ENCODE peak calls at places on chromosomes 1 and 21, in six cellular contexts. One of them, this sample, is unnamed.

GRCh38 chr1:64623750-64624445 is 121.0 kb upstream of the RAVER2 start:
- DNase-seq in mammary epithelial cell: peak; percentile 94
- DNase-seq in tibial artery: no peak
- DNase-seq in A549: peak; percentile 8
- DNase-seq in psoas muscle: no peak
- DNase-seq in brain microvascular endothelial cell: peak; percentile 32
- DNase-seq in this sample: no peak

GRCh38 chr1:201535046-201535777 is 3.7 kb upstream of the NAV1 start:
- DNase-seq in mammary epithelial cell: peak; percentile 57
- DNase-seq in tibial artery: no peak
- DNase-seq in A549: peak; percentile 41
- DNase-seq in psoas muscle: no peak
- DNase-seq in brain microvascular endothelial cell: no peak
- DNase-seq in this sample: no peak

GRCh38 chr21:45992311-45993209 is 11.0 kb downstream of the COL6A1 start:
- DNase-seq in mammary epithelial cell: no peak
- DNase-seq in tibial artery: peak; percentile 71
- DNase-seq in A549: no peak
- DNase-seq in psoas muscle: peak; percentile 63
- DNase-seq in brain microvascular endothelial cell: no peak
- DNase-seq in this sample: no peak

GRCh38 chr1:163090321-163090945 is 21.3 kb downstream of the RGS4 start:
- DNase-seq in mammary epithelial cell: peak; percentile 57
- DNase-seq in tibial artery: no peak
- DNase-seq in A549: no peak
- DNase-seq in psoas muscle: no peak
- DNase-seq in brain microvascular endothelial cell: no peak
- DNase-seq in this sample: no peak

GRCh38 chr1:110728388-110728787 is 53.6 kb upstream of the KCNA3 start:
- DNase-seq in mammary epithelial cell: no peak
- DNase-seq in tibial artery: no peak
- DNase-seq in A549: no peak
- DNase-seq in psoas muscle: no peak
- DNase-seq in brain microvascular endothelial cell: no peak
- DNase-seq in this sample: no peak

GRCh38 chr21:15139881-15140280 is 75.1 kb upstream of the NRIP1 start:
- DNase-seq in mammary epithelial cell: no peak
- DNase-seq in tibial artery: no peak
- DNase-seq in A549: no peak
- DNase-seq in psoas muscle: no peak
- DNase-seq in brain microvascular endothelial cell: no peak
- DNase-seq in this sample: no peak

GRCh38 chr1:8427493-8427892 is 109.6 kb downstream of the SLC45A1 start:
- DNase-seq in mammary epithelial cell: no peak
- DNase-seq in tibial artery: no peak
- DNase-seq in A549: no peak
- DNase-seq in psoas muscle: no peak
- DNase-seq in brain microvascular endothelial cell: no peak
- DNase-seq in this sample: no peak

GRCh38 chr1:56703747-56704146 is 58.6 kb downstream of the PRKAA2 start:
- DNase-seq in mammary epithelial cell: no peak
- DNase-seq in tibial artery: no peak
- DNase-seq in A549: no peak
- DNase-seq in psoas muscle: no peak
- DNase-seq in brain microvascular endothelial cell: no peak
- DNase-seq in this sample: no peak

GRCh38 chr1:147496571-147496970 is 44.7 kb upstream of the BCL9 start:
- DNase-seq in mammary epithelial cell: no peak
- DNase-seq in tibial artery: no peak
- DNase-seq in A549: peak; percentile 25
- DNase-seq in psoas muscle: peak; percentile 56
- DNase-seq in brain microvascular endothelial cell: peak; percentile 45
- DNase-seq in this sample: no peak

GRCh38 chr1:225021037-225021436 is 91.6 kb downstream of the DNAH14 start:
- DNase-seq in mammary epithelial cell: no peak
- DNase-seq in tibial artery: no peak
- DNase-seq in A549: no peak
- DNase-seq in psoas muscle: no peak
- DNase-seq in brain microvascular endothelial cell: no peak
- DNase-seq in this sample: no peak

GRCh38 chr1:121519042-121519755 is 334.4 kb downstream of the SRGAP2C start:
- DNase-seq in mammary epithelial cell: peak; percentile 68
- DNase-seq in tibial artery: no peak
- DNase-seq in A549: peak; percentile 70
- DNase-seq in psoas muscle: peak; percentile 56
- DNase-seq in brain microvascular endothelial cell: no peak
- DNase-seq in this sample: peak; percentile 66
- H3K27ac ChIP-seq in mammary epithelial cell: no peak overlapping the region
- H3K27ac ChIP-seq in tibial artery: no peak overlapping the region
- H3K27ac ChIP-seq in A549: peak overlapping the region; percentile 86
- H3K27ac ChIP-seq in psoas muscle: no peak overlapping the region
- H3K27ac ChIP-seq in brain microvascular endothelial cell: no peak overlapping the region
- H3K27ac ChIP-seq in this sample: peak overlapping the region; percentile 55

GRCh38 chr1:227542153-227543120 is 20.9 kb upstream of the ZNF678 start:
- DNase-seq in mammary epithelial cell: peak; percentile 65
- DNase-seq in tibial artery: peak; percentile 87
- DNase-seq in A549: peak; percentile 86
- DNase-seq in psoas muscle: peak; percentile 95
- DNase-seq in brain microvascular endothelial cell: peak; percentile 39
- DNase-seq in this sample: peak; percentile 74

GRCh38 chr1:227540170-227541098 is 22.9 kb upstream of the ZNF678 start:
- DNase-seq in mammary epithelial cell: no peak
- DNase-seq in tibial artery: no peak
- DNase-seq in A549: no peak
- DNase-seq in psoas muscle: no peak
- DNase-seq in brain microvascular endothelial cell: no peak
- DNase-seq in this sample: no peak

GRCh38 chr1:227541129-227541528 is 22.2 kb upstream of the ZNF678 start:
- DNase-seq in mammary epithelial cell: no peak
- DNase-seq in tibial artery: no peak
- DNase-seq in A549: no peak
- DNase-seq in psoas muscle: no peak
- DNase-seq in brain microvascular endothelial cell: no peak
- DNase-seq in this sample: no peak

GRCh38 chr1:227543283-227544066 is 19.9 kb upstream of the ZNF678 start:
- DNase-seq in mammary epithelial cell: no peak
- DNase-seq in tibial artery: no peak
- DNase-seq in A549: no peak
- DNase-seq in psoas muscle: no peak
- DNase-seq in brain microvascular endothelial cell: no peak
- DNase-seq in this sample: no peak

DNA sequence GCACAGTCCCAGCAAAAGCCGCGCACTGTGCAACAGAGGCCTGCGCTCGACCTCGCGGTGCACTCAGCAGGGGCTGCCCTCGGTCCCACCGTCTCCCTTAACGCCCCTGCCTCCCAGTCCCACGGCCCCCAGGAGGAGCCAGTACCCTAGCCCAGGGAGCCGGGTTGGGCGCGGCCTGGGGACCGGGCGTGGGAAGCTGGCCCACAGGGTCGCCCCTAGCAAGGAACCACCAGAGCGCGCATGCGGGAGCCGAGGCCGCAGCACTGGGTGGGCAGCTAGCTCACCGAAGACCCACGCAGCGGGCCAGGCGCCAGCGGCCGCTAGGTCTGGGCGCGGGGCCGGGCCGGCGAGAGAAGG is 21.6 kb upstream of the ZNF678 start:
- DNase-seq in mammary epithelial cell: no peak
- DNase-seq in tibial artery: no peak
- DNase-seq in A549: no peak
- DNase-seq in psoas muscle: no peak
- DNase-seq in brain microvascular endothelial cell: no peak
- DNase-seq in this sample: no peak
- H3K27ac ChIP-seq in mammary epithelial cell: no peak overlapping the region
- H3K27ac ChIP-seq in tibial artery: peak overlapping the region; percentile 63
- H3K27ac ChIP-seq in A549: peak overlapping the region; percentile 95
- H3K27ac ChIP-seq in psoas muscle: peak overlapping the region; percentile 83
- H3K27ac ChIP-seq in brain microvascular endothelial cell: no peak overlapping the region
- H3K27ac ChIP-seq in this sample: peak overlapping the region; percentile 53

GRCh38 chr1:23394176-23394575 is 24.5 kb upstream of the ZNF436 start:
- DNase-seq in mammary epithelial cell: no peak
- DNase-seq in tibial artery: no peak
- DNase-seq in A549: no peak
- DNase-seq in psoas muscle: no peak
- DNase-seq in brain microvascular endothelial cell: peak; percentile 76
- DNase-seq in this sample: no peak

GRCh38 chr1:23396380-23396779 is 26.7 kb upstream of the ZNF436 start:
- DNase-seq in mammary epithelial cell: no peak
- DNase-seq in tibial artery: no peak
- DNase-seq in A549: no peak
- DNase-seq in psoas muscle: no peak
- DNase-seq in brain microvascular endothelial cell: no peak
- DNase-seq in this sample: no peak

GRCh38 chr1:23395849-23396248 is 26.2 kb upstream of the ZNF436 start:
- DNase-seq in mammary epithelial cell: peak; percentile 55
- DNase-seq in tibial artery: no peak
- DNase-seq in A549: no peak
- DNase-seq in psoas muscle: no peak
- DNase-seq in brain microvascular endothelial cell: no peak
- DNase-seq in this sample: no peak

GRCh38 chr1:23394664-23395063 is 25.0 kb upstream of the ZNF436 start:
- DNase-seq in mammary epithelial cell: no peak
- DNase-seq in tibial artery: peak; percentile 89
- DNase-seq in A549: no peak
- DNase-seq in psoas muscle: peak; percentile 90
- DNase-seq in brain microvascular endothelial cell: peak; percentile 47
- DNase-seq in this sample: no peak

DNA sequence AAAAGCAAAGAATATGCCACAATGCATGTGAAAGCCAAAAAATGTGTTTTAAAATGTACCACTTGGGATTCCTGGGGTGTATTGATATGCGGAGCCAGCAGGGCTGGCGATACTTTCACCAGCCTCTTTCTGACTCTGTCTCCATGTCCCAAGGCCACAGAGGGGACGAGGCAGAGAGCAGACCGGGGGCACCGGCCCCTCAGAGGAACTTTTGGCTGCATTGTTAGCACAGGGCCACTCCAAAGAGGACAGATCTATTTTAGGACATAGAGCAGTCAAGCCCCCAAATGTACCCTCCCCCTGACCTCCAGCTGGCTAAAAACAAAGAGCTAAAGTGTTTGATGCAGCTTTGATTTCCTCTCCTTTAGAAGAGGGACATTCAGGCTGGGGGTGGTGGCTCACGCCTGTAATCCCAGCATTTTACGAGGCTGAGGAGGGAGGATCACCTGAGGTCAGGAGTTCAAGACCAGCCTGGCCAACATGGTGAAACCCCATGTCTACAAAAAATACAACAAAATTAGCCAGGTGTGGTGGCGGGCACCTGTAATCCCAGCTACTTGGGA is 25.6 kb upstream of the ZNF436 start:
- DNase-seq in mammary epithelial cell: no peak
- DNase-seq in tibial artery: no peak
- DNase-seq in A549: no peak
- DNase-seq in psoas muscle: no peak
- DNase-seq in brain microvascular endothelial cell: no peak
- DNase-seq in this sample: no peak
- H3K27ac ChIP-seq in mammary epithelial cell: no peak overlapping the region
- H3K27ac ChIP-seq in tibial artery: peak overlapping the region; percentile 37
- H3K27ac ChIP-seq in A549: no peak overlapping the region
- H3K27ac ChIP-seq in psoas muscle: peak overlapping the region; percentile 67
- H3K27ac ChIP-seq in brain microvascular endothelial cell: no peak overlapping the region
- H3K27ac ChIP-seq in this sample: no peak overlapping the region

DNA sequence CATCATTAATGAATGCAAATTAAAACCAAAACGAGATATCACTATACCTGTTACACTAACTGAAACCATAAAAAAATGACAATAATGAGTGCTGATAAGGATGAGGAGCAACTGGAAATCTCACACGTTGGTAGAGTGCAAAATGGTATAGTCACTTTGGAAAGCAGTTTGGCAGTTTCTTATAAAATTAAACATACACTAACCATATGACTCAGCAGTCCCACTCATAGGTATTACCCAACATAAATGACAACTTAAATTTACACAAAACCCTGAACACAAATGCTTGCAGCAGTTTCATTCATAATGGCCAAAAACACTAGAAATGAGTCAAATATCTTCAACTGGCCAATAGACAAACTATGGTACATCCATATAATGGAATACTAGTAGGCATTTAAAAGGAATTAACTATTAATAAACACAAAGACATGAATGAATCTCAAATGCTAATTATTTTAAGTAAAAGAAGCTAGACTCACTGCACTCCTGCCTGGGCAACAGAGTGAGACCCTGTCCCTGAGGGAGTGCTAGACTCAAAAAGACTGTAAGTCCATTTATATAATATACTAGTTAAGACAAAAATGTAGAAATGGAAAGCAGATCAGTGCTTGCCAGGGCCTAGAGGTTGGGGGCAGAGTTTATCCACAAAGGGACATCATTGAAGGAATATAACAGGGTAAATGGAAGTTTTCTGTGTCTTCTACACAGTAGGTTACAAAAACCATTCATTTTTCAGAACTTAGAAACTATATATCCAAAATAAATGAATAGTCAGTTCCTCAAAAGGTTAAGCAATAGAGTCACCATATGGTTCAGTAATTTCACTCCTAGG is 77.4 kb downstream of the EIF4G3 start:
- DNase-seq in mammary epithelial cell: peak; percentile 72
- DNase-seq in tibial artery: no peak
- DNase-seq in A549: no peak
- DNase-seq in psoas muscle: no peak
- DNase-seq in brain microvascular endothelial cell: no peak
- DNase-seq in this sample: no peak
- H3K27ac ChIP-seq in mammary epithelial cell: peak overlapping the region; percentile 26
- H3K27ac ChIP-seq in tibial artery: no peak overlapping the region
- H3K27ac ChIP-seq in A549: no peak overlapping the region
- H3K27ac ChIP-seq in psoas muscle: no peak overlapping the region
- H3K27ac ChIP-seq in brain microvascular endothelial cell: no peak overlapping the region
- H3K27ac ChIP-seq in this sample: no peak overlapping the region

DNA sequence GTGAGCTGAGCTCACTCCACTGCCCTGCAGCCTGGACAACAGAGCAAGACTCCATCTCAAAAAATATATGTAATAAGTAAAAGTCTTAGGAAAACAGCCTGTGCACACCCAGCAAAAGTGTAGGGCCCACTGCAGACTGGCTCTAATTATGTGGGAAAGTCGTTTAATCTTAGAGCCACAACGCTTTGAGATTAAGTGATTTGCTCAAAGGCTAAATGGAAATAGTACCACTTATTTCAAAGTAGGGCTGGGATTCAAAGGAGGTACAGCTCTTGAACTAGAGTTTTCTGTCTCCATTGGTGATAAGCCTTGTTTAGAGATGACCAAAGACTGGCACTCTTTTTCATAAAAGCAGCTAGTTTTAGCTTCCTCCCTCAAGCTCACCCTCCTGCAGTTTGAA is 2.2 kb downstream of the TACSTD2 start:
- DNase-seq in mammary epithelial cell: peak; percentile 61
- DNase-seq in tibial artery: no peak
- DNase-seq in A549: no peak
- DNase-seq in psoas muscle: no peak
- DNase-seq in brain microvascular endothelial cell: no peak
- DNase-seq in this sample: no peak
- H3K27ac ChIP-seq in mammary epithelial cell: peak overlapping the region; percentile 99
- H3K27ac ChIP-seq in tibial artery: no peak overlapping the region
- H3K27ac ChIP-seq in A549: no peak overlapping the region
- H3K27ac ChIP-seq in psoas muscle: no peak overlapping the region
- H3K27ac ChIP-seq in brain microvascular endothelial cell: no peak overlapping the region
- H3K27ac ChIP-seq in this sample: no peak overlapping the region

GRCh38 chr1:151284013-151284577 is 2.0 kb downstream of the ZNF687 start:
- DNase-seq in mammary epithelial cell: no peak
- DNase-seq in tibial artery: no peak
- DNase-seq in A549: no peak
- DNase-seq in psoas muscle: no peak
- DNase-seq in brain microvascular endothelial cell: no peak
- DNase-seq in this sample: no peak
- H3K27ac ChIP-seq in mammary epithelial cell: no peak overlapping the region
- H3K27ac ChIP-seq in tibial artery: peak overlapping the region; percentile 96
- H3K27ac ChIP-seq in A549: no peak overlapping the region
- H3K27ac ChIP-seq in psoas muscle: peak overlapping the region; percentile 97
- H3K27ac ChIP-seq in brain microvascular endothelial cell: no peak overlapping the region
- H3K27ac ChIP-seq in this sample: no peak overlapping the region